ENCODE peak calls at places on chromosomes 6 and 20, in nine cellular contexts. Z, R, W, L, K, N, E, B and Y are unnamed samples.

GRCh38 chr6:36725581-36725980 is 28.0 kb downstream of the RAB44 start:
- DNase-seq in K (no peak), B (no peak), Z (no peak), R (no peak), W (no peak), N (no peak), L (no peak), E (peak), Y (no peak)

GRCh38 chr20:7772376-7772775 is 167.9 kb downstream of the HAO1 start:
- DNase-seq in K (peak), L (no peak), Z (peak), E (no peak), N (no peak), R (no peak), B (no peak), W (peak), Y (no peak)

GRCh38 chr6:89734526-89734925 is 85.1 kb downstream of the MDN1 start:
- DNase-seq in N (no peak), E (no peak), Z (peak), R (no peak), W (no peak), K (no peak), B (no peak), L (no peak), Y (no peak)

GRCh38 chr6:31210119-31210518 is 39.6 kb upstream of the POU5F1 start:
- DNase-seq in K (no peak), W (no peak), R (no peak), L (peak), Z (no peak), N (no peak), B (no peak), E (no peak), Y (no peak)

GRCh38 chr6:100370265-100370664 is 94.5 kb downstream of the SIM1 start:
- DNase-seq in N (no peak), L (no peak), R (no peak), Z (no peak), W (no peak), B (no peak), E (no peak), K (no peak), Y (no peak)

GRCh38 chr20:61449916-61450315 is 197.9 kb downstream of the CDH4 start:
- DNase-seq in K (no peak), L (peak), E (no peak), Z (no peak), B (no peak), W (no peak), N (no peak), R (no peak), Y (no peak)

GRCh38 chr6:117906905-117907599 is at the start of gene SLC35F1:
- DNase-seq in K (peak), E (no peak), R (peak), W (peak), B (peak), L (no peak), Z (peak), N (no peak), Y (no peak)

GRCh38 chr6:46170357-46171289 is at the start of gene ENPP5:
- DNase-seq in L (peak), K (peak), Z (no peak), R (peak), B (peak), N (peak), E (peak), W (no peak), Y (peak)

GRCh38 chr6:16168858-16169257 is 40.0 kb downstream of the MYLIP start:
- DNase-seq in W (peak), K (peak), Z (peak), R (peak), N (no peak), B (no peak), L (no peak), E (no peak), Y (no peak)

GRCh38 chr20:47489448-47489872 is 12.2 kb upstream of the NCOA3 start:
- DNase-seq in N (peak), L (no peak), E (peak), Z (no peak), K (no peak), R (no peak), W (no peak), B (no peak), Y (peak)

GRCh38 chr6:19317587-19317986 is 519.6 kb upstream of the ID4 start:
- DNase-seq in L (no peak), Z (no peak), E (no peak), W (no peak), R (no peak), K (no peak), B (no peak), N (no peak), Y (no peak)

GRCh38 chr6:43355862-43356590 is 13.4 kb downstream of the ZNF318 start:
- DNase-seq in R (peak), Z (peak), W (no peak), N (no peak), L (no peak), E (no peak), B (no peak), K (peak), Y (no peak)

GRCh38 chr6:118709859-118710350 is 58.5 kb upstream of the CEP85L start:
- DNase-seq in B (no peak), N (no peak), L (no peak), E (no peak), K (no peak), R (no peak), Z (peak), W (peak), Y (peak)

GRCh38 chr6:111484655-111484974 is 1.6 kb upstream of the REV3L start:
- DNase-seq in R (no peak), Z (no peak), W (peak), E (no peak), K (peak), N (no peak), B (no peak), L (no peak), Y (no peak)

GRCh38 chr20:12265662-12266061 is 348.0 kb downstream of the BTBD3 start:
- DNase-seq in R (no peak), B (no peak), Z (no peak), K (no peak), L (no peak), N (no peak), W (no peak), E (no peak), Y (no peak)

GRCh38 chr6:1336246-1336843 is 24.4 kb downstream of the FOXQ1 start:
- DNase-seq in N (no peak), K (no peak), L (peak), E (no peak), Z (no peak), W (no peak), R (peak), B (peak), Y (no peak)

GRCh38 chr6:118638288-118638687 is 13.1 kb downstream of the CEP85L start:
- DNase-seq in K (no peak), E (no peak), Z (no peak), N (no peak), B (no peak), R (no peak), L (no peak), W (no peak), Y (no peak)

GRCh38 chr6:135423649-135424128 is 73.9 kb downstream of the AHI1 start:
- DNase-seq in W (peak), L (no peak), N (no peak), R (peak), E (no peak), K (peak), B (no peak), Z (peak), Y (no peak)

GRCh38 chr6:19691465-19692167 is 145.6 kb upstream of the ID4 start:
- DNase-seq in R (peak), Z (peak), L (no peak), N (peak), B (no peak), E (no peak), W (no peak), K (peak), Y (no peak)

GRCh38 chr6:113412589-113413367 is 444.4 kb upstream of the MARCKS start:
- DNase-seq in E (no peak), L (no peak), Z (no peak), K (peak), N (no peak), R (no peak), W (peak), B (no peak), Y (no peak)

GRCh38 chr6:149093643-149094042 is 223.9 kb upstream of the TAB2 start:
- DNase-seq in K (peak), E (no peak), B (no peak), N (no peak), Z (peak), W (peak), L (no peak), R (no peak), Y (no peak)

GRCh38 chr6:83057705-83058321 is 7.8 kb downstream of the UBE3D start:
- DNase-seq in R (peak), N (no peak), Z (peak), K (peak), B (no peak), E (no peak), L (no peak), W (peak), Y (no peak)

GRCh38 chr6:33320315-33321181 is 3.0 kb upstream of the ZBTB22 start:
- DNase-seq in L (no peak), E (peak), Z (peak), R (no peak), B (peak), K (peak), N (peak), W (peak), Y (no peak)

GRCh38 chr20:41734506-41734945 is 116.3 kb upstream of the CHD6 start:
- DNase-seq in K (peak), N (peak), E (no peak), B (peak), R (peak), W (peak), L (peak), Z (peak), Y (no peak)

GRCh38 chr6:27829453-27830211 is 82.6 kb downstream of the OR2B2 start:
- DNase-seq in Z (no peak), L (no peak), B (no peak), R (no peak), K (no peak), W (no peak), N (no peak), E (no peak), Y (no peak)

GRCh38 chr6:108592371-108593337 is 31.9 kb downstream of the FOXO3 start:
- DNase-seq in N (peak), B (no peak), W (peak), R (peak), Z (peak), K (peak), L (peak), E (peak), Y (peak)

GRCh38 chr6:152401978-152402377 is 235.2 kb downstream of the SYNE1 start:
- DNase-seq in W (peak), K (no peak), Z (peak), L (no peak), R (no peak), N (no peak), B (no peak), E (no peak), Y (no peak)

GRCh38 chr20:1947535-1947846 is 46.4 kb downstream of the PDYN start:
- DNase-seq in W (no peak), B (no peak), K (no peak), E (peak), R (no peak), L (peak), N (no peak), Z (no peak), Y (no peak)

GRCh38 chr20:53578492-53579222 is 15.0 kb downstream of the ZNF217 start:
- DNase-seq in K (peak), E (no peak), Z (peak), N (peak), W (peak), L (peak), R (peak), B (no peak), Y (peak)

GRCh38 chr20:53581444-53582311 is 12.0 kb downstream of the ZNF217 start:
- DNase-seq in E (no peak), B (no peak), W (no peak), L (peak), K (no peak), R (no peak), N (peak), Z (no peak), Y (no peak)

GRCh38 chr20:53580376-53581111 is 13.1 kb downstream of the ZNF217 start:
- DNase-seq in N (peak), L (peak), E (no peak), R (no peak), Z (no peak), W (no peak), K (no peak), B (no peak), Y (no peak)

GRCh38 chr20:53579266-53579580 is 14.4 kb downstream of the ZNF217 start:
- DNase-seq in Z (no peak), W (no peak), B (no peak), N (no peak), L (no peak), R (no peak), E (no peak), K (no peak), Y (no peak)

DNA sequence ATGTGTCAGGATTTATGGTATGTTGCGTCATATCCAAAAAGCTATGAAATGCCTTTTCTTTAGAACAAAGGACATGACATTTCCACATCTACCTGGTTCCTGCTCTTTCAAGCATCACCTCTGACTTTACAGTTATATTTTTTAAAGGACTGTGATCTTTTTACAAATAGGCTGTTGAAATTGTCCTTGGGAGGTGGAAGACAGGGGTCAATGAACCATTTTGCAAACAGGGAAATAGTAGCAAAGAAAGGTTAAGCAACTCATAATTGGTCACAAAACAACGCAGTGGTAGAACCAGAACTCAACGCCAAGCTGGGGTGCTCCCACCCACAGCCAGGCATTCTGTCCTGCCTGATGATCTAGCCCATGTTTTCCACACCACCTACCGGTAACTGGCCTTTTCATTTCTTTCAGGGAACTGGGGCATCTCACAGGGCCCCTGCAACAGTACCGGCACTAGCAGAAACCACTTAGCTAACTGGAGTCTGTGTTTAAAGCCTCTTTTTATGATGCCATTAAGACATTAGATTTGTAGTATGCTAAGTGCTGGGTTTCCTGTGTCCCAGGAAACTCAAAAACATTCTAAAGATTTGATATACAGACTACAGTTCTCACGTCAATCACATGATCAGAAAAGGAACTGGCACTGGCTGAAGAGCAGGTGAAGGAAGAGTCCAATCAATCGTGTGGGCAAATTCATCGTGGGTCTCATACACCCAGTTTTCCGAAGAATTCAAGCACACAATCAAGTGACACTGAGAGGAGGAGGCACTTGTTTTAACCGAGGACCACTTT is 13.9 kb downstream of the ZNF217 start:
- DNase-seq in Z (peak), W (peak), B (no peak), E (no peak), N (no peak), K (peak), R (no peak), L (peak), Y (no peak)
- H3K4me3 ChIP-seq in Z (peak), W (no peak), B (peak), E (peak), N (peak), K (no peak), R (peak), L (no peak), Y (peak)

GRCh38 chr20:57266251-57267157 is at the start of gene BMP7:
- DNase-seq in E (no peak), Z (no peak), B (no peak), L (no peak), N (no peak), K (no peak), W (peak), R (peak), Y (no peak)
- H3K4me3 ChIP-seq in E (peak), Z (no peak), B (peak), L (peak), N (no peak), K (no peak), W (no peak), R (peak), Y (no peak)

GRCh38 chr20:63863021-63863797 is 1.9 kb upstream of the TPD52L2 start:
- DNase-seq in R (no peak), B (no peak), Z (no peak), E (no peak), K (no peak), N (no peak), L (no peak), W (no peak), Y (no peak)
- H3K4me3 ChIP-seq in R (peak), B (peak), Z (peak), E (peak), K (peak), N (peak), L (no peak), W (no peak), Y (no peak)

GRCh38 chr20:45100563-45101245 is at the start of gene KCNS1:
- DNase-seq in K (no peak), Z (no peak), E (no peak), W (peak), B (peak), N (no peak), R (peak), L (no peak), Y (no peak)

GRCh38 chr20:45101333-45101850 is 465 bp upstream of the KCNS1 start:
- DNase-seq in L (no peak), R (no peak), N (no peak), Z (no peak), W (no peak), B (no peak), K (no peak), E (no peak), Y (no peak)

GRCh38 chr20:45105317-45105716 is 4.4 kb upstream of the KCNS1 start:
- DNase-seq in L (no peak), E (no peak), N (no peak), B (no peak), W (no peak), K (no peak), R (no peak), Z (peak), Y (no peak)

GRCh38 chr20:45103072-45103471 is 2.1 kb upstream of the KCNS1 start:
- DNase-seq in R (no peak), K (no peak), E (no peak), Z (no peak), B (no peak), L (no peak), W (no peak), N (no peak), Y (no peak)

GRCh38 chr20:45104786-45105185 is 3.9 kb upstream of the KCNS1 start:
- DNase-seq in N (no peak), L (no peak), E (no peak), Z (peak), K (peak), W (peak), B (no peak), R (no peak), Y (no peak)
- H3K4me3 ChIP-seq in N (no peak), L (no peak), E (no peak), Z (no peak), K (no peak), W (no peak), B (no peak), R (no peak), Y (no peak)

GRCh38 chr6:2876210-2877056 is 26.7 kb downstream of the SERPINB9 start:
- DNase-seq in W (peak), Z (peak), E (no peak), K (peak), R (peak), B (peak), L (no peak), N (peak), Y (no peak)
- H3K4me3 ChIP-seq in W (peak), Z (peak), E (peak), K (no peak), R (peak), B (peak), L (no peak), N (peak), Y (peak)